ENCODE peak calls at places on chromosomes 4 and X, in six cellular contexts. K is adrenal gland; V is astrocyte of the spinal cord; S is stimulated activated naive B cell treated with anti-CD40 and anti-IgM and Interleukin-4, amounts not matched to agents 10 μg/mL and 1 μg/mL and 100 μg/mL, for 72 hours; H is activated naive CD8-positive, alpha-beta T cell treated with anti-CD3 and anti-CD28 coated beads, Interleukin-2, amount 50 U/mL, for 16 hours; P is breast epithelium. F is an unnamed sample.

GRCh38 chrX:38755319-38755718 is 45.9 kb upstream of the MID1IP1 start:
- DNase-seq in S (no peak), V (no peak), H (no peak), K (no peak), P (no peak), F (no peak)

GRCh38 chr4:103098331-103098730 is 1.3 kb downstream of the BDH2 start:
- DNase-seq in K (no peak), P (no peak), V (no peak), H (no peak), S (no peak), F (no peak)

GRCh38 chrX:109684136-109684535 is 48.9 kb downstream of the ACSL4 start:
- DNase-seq in V (no peak), S (no peak), H (no peak), K (no peak), P (no peak), F (no peak)

GRCh38 chr4:114318309-114318708 is 280.3 kb upstream of the UGT8 start:
- DNase-seq in P (no peak), H (no peak), V (no peak), K (no peak), S (no peak), F (no peak)

GRCh38 chr4:157225096-157225495 is 4.6 kb downstream of the GRIA2 start:
- DNase-seq in H (no peak), V (no peak), K (no peak), S (no peak), P (no peak), F (no peak)

GRCh38 chrX:40964633-40965586 is 120.3 kb upstream of the USP9X start:
- DNase-seq in V (no peak), H (no peak), K (no peak), S (no peak), P (no peak), F (no peak)

GRCh38 chr4:113086172-113086695 is 36.8 kb downstream of the ANK2 start:
- DNase-seq in V (no peak), P (no peak), S (no peak), K (no peak), H (no peak), F (no peak)

GRCh38 chr4:58749206-58749605 is 1639.0 kb upstream of the IGFBP7 start:
- DNase-seq in H (no peak), S (no peak), K (no peak), V (no peak), P (no peak), F (no peak)

GRCh38 chr4:121688261-121688660 is 8.5 kb downstream of the ANXA5 start:
- DNase-seq in S (no peak), P (no peak), V (no peak), H (no peak), K (no peak), F (no peak)

GRCh38 chr4:55729306-55730142 is 90.1 kb upstream of the EXOC1L start:
- DNase-seq in S (no peak), P (no peak), V (no peak), H (no peak), K (no peak), F (no peak)

GRCh38 chr4:23876418-23877089 is 13.3 kb downstream of the PPARGC1A start:
- DNase-seq in V (no peak), S (no peak), H (no peak), K (no peak), P (no peak), F (no peak)

GRCh38 chrX:14497184-14497666 is 32.1 kb upstream of the GLRA2 start:
- DNase-seq in K (no peak), H (no peak), V (peak), P (no peak), S (no peak), F (no peak)

GRCh38 chr4:166459616-166460015 is 586.6 kb downstream of the TLL1 start:
- DNase-seq in H (no peak), V (no peak), S (no peak), P (no peak), K (no peak), F (no peak)

GRCh38 chr4:103998752-103999151 is 279.0 kb upstream of the TACR3 start:
- DNase-seq in K (no peak), P (no peak), S (no peak), V (no peak), H (no peak), F (no peak)

GRCh38 chr4:108493596-108493931 is 126.8 kb upstream of the RPL34 start:
- DNase-seq in K (no peak), H (no peak), S (no peak), V (no peak), P (no peak), F (no peak)

GRCh38 chr4:141375855-141376254 is 155.2 kb downstream of the ZNF330 start:
- DNase-seq in K (peak), S (no peak), H (no peak), V (peak), P (no peak), F (peak)

GRCh38 chr4:68342139-68342538 is 7.8 kb downstream of the YTHDC1 start:
- DNase-seq in S (no peak), V (peak), H (no peak), K (peak), P (no peak), F (no peak)

GRCh38 chr4:172055046-172055445 is 241.8 kb downstream of the GALNTL6 start:
- DNase-seq in P (no peak), K (no peak), V (no peak), S (no peak), H (no peak), F (no peak)

GRCh38 chrX:129678176-129678880 is 23.6 kb upstream of the APLN start:
- DNase-seq in P (no peak), H (no peak), S (peak), V (no peak), K (peak), F (peak)

GRCh38 chr4:3637326-3638016 is 105.2 kb upstream of the LRPAP1 start:
- DNase-seq in S (no peak), H (no peak), V (no peak), P (no peak), K (no peak), F (no peak)